ENCODE peak calls at places on chromosomes 13 and 19, in five cellular contexts. J is SK-N-SH, L is HCT116, O is HepG2, P is GM12878. K is an unnamed sample.
A peak's percentile ranks its signal among the peaks of the same experiment; 100 is the strongest.

GRCh38 chr13:100957741-100958140 is 283.1 kb upstream of the TMTC4 start:
- DNase-seq in J (no peak), L (no peak), O (no peak), P (no peak), K (no peak)

GRCh38 chr13:113991191-113991669 is 17.4 kb upstream of the C13orf46 start:
- DNase-seq in J (peak; percentile 80), L (no peak), O (no peak), P (no peak), K (no peak)

GRCh38 chr19:10719466-10719961 is 1.6 kb downstream of the DNM2 start:
- DNase-seq in J (no peak), L (no peak), O (no peak), P (no peak), K (no peak)

GRCh38 chr19:23792784-23793183 is 34.1 kb upstream of the ZNF681 start:
- DNase-seq in J (no peak), L (no peak), O (no peak), P (no peak), K (no peak)

GRCh38 chr19:36245210-36246005 is 30.5 kb downstream of the ZNF146 start:
- DNase-seq in J (peak; percentile 87), L (no peak), O (no peak), P (no peak), K (peak; percentile 78)

GRCh38 chr19:43476606-43477005 is 11.2 kb upstream of the LYPD3 start:
- DNase-seq in J (no peak), L (no peak), O (no peak), P (no peak), K (no peak)

GRCh38 chr13:97321616-97322321 is 99.6 kb downstream of the MBNL2 start:
- DNase-seq in J (no peak), L (no peak), O (no peak), P (no peak), K (no peak)

GRCh38 chr13:113203507-113204377 is 4.7 kb downstream of the PCID2 start:
- DNase-seq in J (no peak), L (no peak), O (no peak), P (no peak), K (no peak)

GRCh38 chr19:3821857-3822364 is 35.7 kb upstream of the MATK start:
- DNase-seq in J (peak; percentile 94), L (peak; percentile 40), O (peak; percentile 20), P (no peak), K (peak; percentile 52)

GRCh38 chr13:34044660-34045080 is 226.7 kb downstream of the RFC3 start:
- DNase-seq in J (no peak), L (peak; percentile 69), O (no peak), P (no peak), K (no peak)

DNA sequence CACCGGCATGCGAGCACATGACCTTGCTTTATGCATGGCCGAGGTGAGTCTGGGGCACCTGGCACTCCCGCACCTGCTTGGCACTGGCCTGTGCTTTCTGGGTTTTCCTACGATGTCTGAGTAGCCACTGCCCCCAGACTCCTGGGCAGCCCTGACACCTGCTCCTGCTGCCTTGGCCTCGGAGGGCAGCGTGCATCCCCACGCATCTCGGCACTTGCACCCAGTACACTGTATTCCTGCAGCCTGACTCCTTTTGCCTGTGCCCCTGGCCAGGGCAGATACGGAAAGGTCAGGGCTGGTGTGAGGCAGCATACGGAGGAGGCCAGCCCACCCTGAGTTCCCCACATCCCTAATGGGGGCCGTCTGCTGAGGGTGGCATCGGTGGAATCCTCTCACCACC is 340.6 kb downstream of the TEX29 start:
- DNase-seq in J (no peak), L (no peak), O (no peak), P (no peak), K (no peak)
- H3K4me3 ChIP-seq in J (no peak overlapping the region), L (no peak overlapping the region), O (no peak overlapping the region), P (no peak overlapping the region), K (no peak overlapping the region)

DNA sequence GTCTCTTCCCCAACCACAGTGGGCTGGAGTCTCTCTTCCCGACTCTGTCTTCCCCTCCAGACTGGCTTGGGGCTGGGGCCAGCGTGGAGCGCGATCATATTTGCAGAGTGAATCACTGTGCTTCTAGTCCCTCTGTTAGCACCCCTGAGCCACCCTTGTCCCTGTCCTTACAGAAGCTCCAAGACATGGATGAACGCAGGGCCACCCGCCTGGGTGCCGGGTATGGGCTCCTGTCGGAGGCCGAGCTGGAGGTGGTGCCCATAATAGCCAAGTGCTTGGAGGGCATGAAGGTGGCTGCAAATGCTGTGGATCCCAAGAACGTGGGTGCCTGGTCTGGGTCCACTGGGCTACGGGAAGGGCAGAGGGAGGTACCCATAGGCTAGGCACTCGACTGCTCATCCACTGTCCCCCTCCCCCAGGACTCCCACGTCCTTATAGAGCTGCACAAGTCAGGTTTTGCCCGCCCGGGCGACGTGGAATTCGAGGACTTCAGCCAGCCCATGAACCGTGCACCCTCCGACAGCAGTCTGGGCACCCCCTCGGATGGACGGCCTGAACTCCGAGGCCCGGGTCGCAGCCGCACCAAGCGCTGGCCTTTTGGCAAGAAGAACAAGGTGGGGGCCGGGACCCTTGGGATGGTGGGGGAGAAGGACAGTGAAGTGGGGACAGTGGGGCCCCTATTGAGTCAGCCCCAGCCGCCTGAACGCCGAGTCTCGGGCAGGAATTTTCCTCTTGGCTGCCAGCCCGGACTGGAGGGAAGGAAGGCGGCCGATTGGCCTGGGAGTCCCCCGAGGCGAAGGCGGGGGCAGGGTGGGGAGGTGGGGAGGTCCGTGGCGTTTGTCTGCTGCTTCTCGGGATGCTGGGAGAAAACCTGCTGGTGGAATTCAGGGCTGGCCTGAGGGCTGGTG is 5.2 kb downstream of the TRIP10 start:
- DNase-seq in J (no peak), L (no peak), O (no peak), P (no peak), K (no peak)
- TF ChIP-seq YY1 in J (no peak), L (no peak), O (no peak), P (no peak), K (no peak)

DNA sequence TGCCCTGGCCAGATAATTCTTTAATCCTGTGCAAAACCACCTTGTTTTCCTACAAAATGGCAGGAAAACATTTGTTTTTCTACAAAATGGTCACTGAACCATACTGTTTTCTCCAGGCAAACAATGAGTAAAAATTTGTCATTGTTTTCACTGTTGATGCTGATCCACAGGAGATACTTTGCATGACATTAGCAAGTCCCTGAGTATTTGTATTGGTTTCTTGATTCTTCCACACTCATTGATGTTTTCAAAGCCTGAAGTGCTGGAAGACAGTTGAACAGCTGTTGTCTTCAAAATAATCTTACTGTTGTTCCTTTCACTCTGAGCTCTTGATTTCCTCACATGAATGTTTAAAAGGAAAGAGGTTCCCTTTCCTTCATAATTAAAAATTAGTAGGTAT is 123.1 kb upstream of the HTR2A start:
- DNase-seq in J (no peak), L (no peak), O (no peak), P (no peak), K (no peak)
- H3K27me3 ChIP-seq in J (no peaks in the 10 kb centered on the region), L (peaks cover 9% of the 10 kb centered on the region), O (no peaks in the 10 kb centered on the region), P (no peaks in the 10 kb centered on the region), K (no peaks in the 10 kb centered on the region)

GRCh38 chr13:30364133-30364532 is 56.8 kb upstream of the KATNAL1 start:
- DNase-seq in J (peak; percentile 33), L (no peak), O (no peak), P (no peak), K (no peak)

GRCh38 chr13:30360586-30360985 is 53.2 kb upstream of the KATNAL1 start:
- DNase-seq in J (no peak), L (no peak), O (no peak), P (no peak), K (no peak)

GRCh38 chr13:30363725-30364124 is 56.4 kb upstream of the KATNAL1 start:
- DNase-seq in J (no peak), L (no peak), O (no peak), P (no peak), K (no peak)

GRCh38 chr13:30362869-30363268 is 55.5 kb upstream of the KATNAL1 start:
- DNase-seq in J (no peak), L (no peak), O (no peak), P (no peak), K (no peak)

GRCh38 chr13:30362005-30362788 is 54.8 kb upstream of the KATNAL1 start:
- DNase-seq in J (no peak), L (no peak), O (peak; percentile 15), P (no peak), K (no peak)
- H3K4me3 ChIP-seq in J (no peak overlapping the region), L (no peak overlapping the region), O (no peak overlapping the region), P (no peak overlapping the region), K (no peak overlapping the region)

GRCh38 chr13:108959254-108959653 is 329.8 kb downstream of the MYO16 start:
- DNase-seq in J (no peak), L (no peak), O (no peak), P (no peak), K (no peak)

GRCh38 chr13:108957369-108958012 is 328.1 kb downstream of the MYO16 start:
- DNase-seq in J (no peak), L (peak; percentile 36), O (no peak), P (no peak), K (no peak)

GRCh38 chr13:108960006-108960405 is 330.6 kb downstream of the MYO16 start:
- DNase-seq in J (no peak), L (no peak), O (no peak), P (no peak), K (no peak)

GRCh38 chr13:108958013-108958376 is 328.6 kb downstream of the MYO16 start:
- DNase-seq in J (no peak), L (no peak), O (no peak), P (no peak), K (no peak)

DNA sequence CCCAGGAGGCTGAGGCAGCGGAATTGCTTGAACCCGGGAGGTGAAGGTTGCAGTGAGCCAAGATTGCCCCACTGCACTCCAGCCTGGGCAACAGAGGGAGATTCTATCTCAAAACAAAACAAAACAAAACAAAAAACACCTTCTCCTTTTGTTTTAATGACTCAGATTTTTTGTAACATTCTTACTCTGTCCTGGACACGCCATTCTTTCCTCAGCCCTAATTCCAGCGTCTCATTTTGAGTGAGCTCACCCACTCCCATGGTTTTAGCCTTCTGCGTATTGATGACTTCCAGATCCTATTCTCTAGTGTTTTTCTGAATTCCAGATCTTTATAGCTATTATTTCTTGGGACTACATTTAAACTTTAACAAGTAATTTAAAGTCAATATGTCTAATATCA is 326.3 kb downstream of the MYO16 start:
- DNase-seq in J (no peak), L (no peak), O (no peak), P (no peak), K (no peak)
- TF ChIP-seq YY1 in J (no peak), L (no peak), O (no peak), P (no peak), K (no peak)

GRCh38 chr19:33616857-33617256 is 4.9 kb upstream of the CHST8 start:
- DNase-seq in J (no peak), L (no peak), O (no peak), P (no peak), K (no peak)
- H3K27me3 ChIP-seq in J (no peaks in the 10 kb centered on the region), L (peaks cover 44% of the 10 kb centered on the region), O (peaks cover 39% of the 10 kb centered on the region), P (no peaks in the 10 kb centered on the region), K (peaks cover 47% of the 10 kb centered on the region)

GRCh38 chr13:27965343-27965739 is 3.8 kb downstream of the CDX2 start:
- DNase-seq in J (peak; percentile 10), L (no peak), O (no peak), P (no peak), K (no peak)

GRCh38 chr13:27967736-27968315 is 1.3 kb downstream of the CDX2 start:
- DNase-seq in J (peak; percentile 25), L (no peak), O (no peak), P (no peak), K (no peak)

GRCh38 chr13:27965740-27966640 is 3.1 kb downstream of the CDX2 start:
- DNase-seq in J (peak; percentile 64), L (no peak), O (no peak), P (no peak), K (peak; percentile 66)

GRCh38 chr13:27967203-27967735 is 1.8 kb downstream of the CDX2 start:
- DNase-seq in J (no peak), L (no peak), O (no peak), P (no peak), K (no peak)

GRCh38 chr13:27966641-27967202 is 2.4 kb downstream of the CDX2 start:
- DNase-seq in J (peak; percentile 44), L (no peak), O (no peak), P (no peak), K (no peak)
- H3K4me3 ChIP-seq in J (no peak overlapping the region), L (no peak overlapping the region), O (no peak overlapping the region), P (no peak overlapping the region), K (no peak overlapping the region)